ENCODE peak calls at places on chromosomes 5 and 9, in nine cellular contexts. A, M, R, U, V, Z, W, D and Q are unnamed samples.

GRCh38 chr5:39274388-39275085 is 55.2 kb upstream of the FYB1 start:
- DNase-seq in D (no peak), Z (no peak), W (no peak), M (peak), V (peak), R (no peak), A (no peak), U (no peak), Q (no peak)

GRCh38 chr9:4299006-4299795 is 667 bp downstream of the GLIS3 start:
- DNase-seq in Z (peak), V (no peak), M (peak), R (peak), D (no peak), A (peak), U (peak), W (peak), Q (peak)

GRCh38 chr5:168411871-168412270 is 74.4 kb upstream of the RARS1 start:
- DNase-seq in A (no peak), V (no peak), Z (no peak), R (no peak), U (no peak), M (no peak), W (no peak), D (no peak), Q (no peak)

GRCh38 chr5:158384535-158385421 is 525.8 kb upstream of the CLINT1 start:
- DNase-seq in D (no peak), Z (no peak), A (no peak), U (no peak), M (peak), R (no peak), W (no peak), V (no peak), Q (no peak)

GRCh38 chr9:28318515-28318914 is 745.2 kb upstream of the C9orf72 start:
- DNase-seq in R (no peak), V (no peak), U (no peak), A (no peak), D (no peak), M (no peak), W (no peak), Z (no peak), Q (no peak)

GRCh38 chr9:89436963-89437625 is 60.8 kb downstream of the SEMA4D start:
- DNase-seq in A (no peak), V (no peak), U (peak), W (no peak), M (no peak), D (no peak), R (peak), Z (no peak), Q (peak)

GRCh38 chr5:55650391-55650790 is 61.7 kb downstream of the SLC38A9 start:
- DNase-seq in U (no peak), R (no peak), Z (no peak), M (peak), D (no peak), V (peak), A (no peak), W (peak), Q (no peak)

GRCh38 chr5:178778919-178779318 is 48.5 kb upstream of the ZNF354A start:
- DNase-seq in W (no peak), Z (no peak), V (no peak), D (no peak), M (no peak), U (no peak), A (no peak), R (no peak), Q (no peak)

GRCh38 chr5:80146036-80146435 is 109.8 kb downstream of the SERINC5 start:
- DNase-seq in R (no peak), D (no peak), M (no peak), U (no peak), W (no peak), A (no peak), V (no peak), Z (no peak), Q (no peak)

GRCh38 chr5:52693279-52693678 is 94.4 kb upstream of the ITGA1 start:
- DNase-seq in A (peak), D (no peak), V (peak), Z (peak), M (peak), R (no peak), W (peak), U (peak), Q (peak)

GRCh38 chr9:108913391-108913790 is 20.5 kb downstream of the ELP1 start:
- DNase-seq in U (no peak), Z (no peak), V (no peak), M (peak), R (no peak), A (no peak), D (no peak), W (no peak), Q (no peak)

GRCh38 chr5:1184163-1184470 is 17.3 kb upstream of the SLC6A19 start:
- DNase-seq in V (no peak), U (no peak), A (no peak), R (no peak), D (no peak), W (no peak), M (no peak), Z (no peak), Q (no peak)

GRCh38 chr5:7941692-7942091 is 72.7 kb downstream of the MTRR start:
- DNase-seq in D (no peak), U (no peak), A (no peak), M (no peak), V (no peak), Z (no peak), W (no peak), R (no peak), Q (no peak)

GRCh38 chr9:96655198-96655851 is at the start of gene PRXL2C:
- DNase-seq in U (peak), M (peak), R (peak), D (peak), W (peak), V (no peak), Z (peak), A (peak), Q (peak)

GRCh38 chr5:149129181-149129580 is 12.1 kb upstream of the ABLIM3 start:
- DNase-seq in Z (no peak), M (peak), U (no peak), D (no peak), V (no peak), R (no peak), A (no peak), W (no peak), Q (no peak)

GRCh38 chr9:134462304-134462703 is 136.0 kb downstream of the RXRA start:
- DNase-seq in M (no peak), U (no peak), Z (no peak), R (no peak), D (no peak), A (no peak), W (no peak), V (no peak), Q (no peak)

GRCh38 chr5:176570044-176570443 is 20.9 kb downstream of the CDHR2 start:
- DNase-seq in V (no peak), R (no peak), U (no peak), A (no peak), D (no peak), M (peak), W (peak), Z (no peak), Q (no peak)

GRCh38 chr5:111914957-111915356 is 158.0 kb upstream of the NREP start:
- DNase-seq in M (no peak), Z (no peak), U (no peak), D (no peak), A (peak), W (no peak), V (no peak), R (no peak), Q (no peak)

GRCh38 chr9:123834907-123835562 is 94.9 kb downstream of the DENND1A start:
- DNase-seq in U (no peak), A (peak), M (peak), D (no peak), W (no peak), R (no peak), V (no peak), Z (no peak), Q (no peak)

GRCh38 chr5:81763294-81763928 is 12.5 kb upstream of the SSBP2 start:
- DNase-seq in R (no peak), A (no peak), V (no peak), W (no peak), M (no peak), U (no peak), Z (no peak), D (no peak), Q (no peak)

GRCh38 chr5:149940077-149940574 is 4.5 kb downstream of the PDE6A start:
- DNase-seq in A (no peak), W (peak), U (no peak), D (no peak), R (no peak), Z (no peak), M (peak), V (no peak), Q (no peak)

GRCh38 chr5:176596689-176597416 is 13.1 kb downstream of the GPRIN1 start:
- DNase-seq in M (peak), R (no peak), D (no peak), W (no peak), U (peak), Z (peak), V (no peak), A (peak), Q (peak)

GRCh38 chr9:74132986-74133385 is 364.1 kb upstream of the RORB start:
- DNase-seq in A (peak), W (no peak), M (no peak), R (no peak), D (no peak), Z (no peak), V (no peak), U (no peak), Q (no peak)

GRCh38 chr5:40386293-40386692 is 293.4 kb upstream of the PTGER4 start:
- DNase-seq in Z (no peak), U (no peak), R (no peak), W (no peak), V (peak), A (peak), M (peak), D (no peak), Q (no peak)

GRCh38 chr9:134913041-134913712 is 4.5 kb downstream of the FCN1 start:
- DNase-seq in W (no peak), D (no peak), U (no peak), M (no peak), A (no peak), V (no peak), Z (no peak), R (peak), Q (no peak)

GRCh38 chr5:141050622-141051525 is at the start of gene PCDHB1:
- DNase-seq in Z (no peak), A (peak), M (no peak), W (peak), V (no peak), U (no peak), R (no peak), D (no peak), Q (no peak)

GRCh38 chr9:95773061-95773433 is 102.4 kb upstream of the ERCC6L2 start:
- DNase-seq in D (no peak), Z (no peak), U (no peak), V (no peak), R (no peak), W (no peak), A (no peak), M (peak), Q (no peak)

GRCh38 chr5:139637438-139638089 is 10.6 kb upstream of the CXXC5 start:
- DNase-seq in V (peak), A (peak), M (peak), Z (peak), R (peak), D (peak), W (peak), U (peak), Q (peak)

DNA sequence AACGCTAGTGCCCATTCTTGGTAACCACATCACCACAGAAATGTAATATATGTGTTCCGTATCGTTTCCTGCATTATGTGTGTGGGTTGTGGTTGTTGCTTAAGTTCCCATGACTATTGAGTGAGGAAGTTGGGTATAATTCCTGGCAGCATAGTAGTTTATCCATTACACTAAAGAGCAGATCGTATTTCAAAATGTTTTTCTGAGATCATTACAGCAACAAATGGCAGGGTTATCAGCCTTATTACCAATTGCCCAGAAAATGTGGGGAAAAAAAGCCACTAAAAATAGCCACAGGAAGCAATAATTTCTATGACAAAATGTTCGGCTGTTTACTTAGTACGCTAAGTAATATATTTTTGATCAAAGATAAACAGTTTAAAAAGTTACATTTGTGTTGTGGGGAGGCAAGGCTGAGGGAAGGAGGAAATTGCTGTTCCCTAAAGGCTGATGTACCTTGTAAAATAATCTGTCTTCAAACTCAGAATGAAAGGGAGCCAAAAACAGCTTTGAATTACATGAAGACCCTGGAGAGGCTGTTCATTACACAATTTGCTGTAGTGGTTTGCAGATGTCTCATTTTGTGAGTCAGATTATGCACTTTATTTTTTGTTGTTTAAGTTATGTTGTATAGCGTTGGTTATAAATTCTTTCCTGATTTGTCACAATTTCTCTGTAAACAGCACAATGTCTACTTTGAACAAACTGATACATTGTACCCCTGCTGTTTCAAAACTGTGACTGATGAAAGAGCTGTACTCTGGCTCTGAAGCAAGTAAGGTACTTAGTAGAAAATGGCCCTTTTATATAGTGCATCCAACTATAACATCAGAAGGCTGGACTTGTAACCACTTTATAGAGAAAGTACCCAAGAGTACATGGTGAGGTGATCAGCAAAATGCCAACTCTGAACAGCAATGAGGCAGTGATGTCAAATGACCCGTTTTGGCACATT is 1028.5 kb downstream of the NR2F1-AS1 start:
- DNase-seq in W (peak), R (no peak), D (no peak), A (no peak), V (no peak), Z (no peak), M (peak), U (no peak), Q (no peak)
- TF ChIP-seq CTCF in W (no peak), R (no peak), D (no peak), A (no peak), V (no peak), Z (no peak), M (no peak), U (no peak), Q (no peak)

GRCh38 chr5:155024015-155024414 is 10.5 kb downstream of the KIF4B start:
- DNase-seq in U (no peak), R (no peak), W (no peak), V (no peak), Z (no peak), A (peak), D (no peak), M (no peak), Q (no peak)

GRCh38 chr5:155029240-155029639 is 15.7 kb downstream of the KIF4B start:
- DNase-seq in Z (no peak), A (no peak), W (no peak), U (no peak), M (no peak), V (no peak), R (no peak), D (no peak), Q (no peak)

GRCh38 chr5:155023320-155023719 is 9.8 kb downstream of the KIF4B start:
- DNase-seq in A (no peak), Z (no peak), M (no peak), V (no peak), W (no peak), R (no peak), D (no peak), U (no peak), Q (no peak)

GRCh38 chr5:155025890-155026289 is 12.3 kb downstream of the KIF4B start:
- DNase-seq in M (no peak), Z (no peak), W (no peak), U (no peak), R (no peak), A (no peak), D (no peak), V (no peak), Q (no peak)

DNA sequence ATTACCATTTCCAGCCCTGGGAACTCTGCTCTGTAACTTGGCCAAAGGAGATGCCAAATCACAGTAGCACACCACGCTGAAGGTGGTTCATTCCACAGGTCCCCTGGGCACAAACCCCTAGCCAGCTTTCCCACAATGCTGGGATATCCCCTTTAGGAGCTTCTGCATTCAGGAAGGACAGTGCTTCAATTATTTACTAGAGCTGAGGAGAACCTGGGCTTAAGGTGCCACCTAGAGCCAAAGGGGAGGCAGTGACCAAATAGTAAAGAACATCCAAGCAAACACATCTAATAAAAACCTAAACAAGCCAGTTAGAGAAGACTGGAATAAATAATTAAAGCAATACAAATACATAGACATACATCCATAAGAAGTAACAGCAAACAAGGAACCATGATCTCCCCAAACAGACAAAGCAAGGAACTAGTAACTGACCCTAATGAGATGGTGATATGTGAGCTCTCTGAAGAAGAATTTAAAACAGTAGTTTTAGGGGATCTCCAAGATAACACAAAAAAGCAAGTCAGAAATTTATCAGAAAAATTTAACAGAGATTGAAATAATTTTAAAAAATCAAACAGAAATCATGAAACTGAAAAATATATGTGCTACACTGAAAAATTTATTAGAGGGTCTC is 14.6 kb downstream of the KIF4B start:
- DNase-seq in U (no peak), Z (no peak), V (no peak), A (peak), D (no peak), M (peak), R (no peak), W (no peak), Q (no peak)
- TF ChIP-seq CTCF in U (no peak), Z (no peak), V (peak), A (peak), D (no peak), M (peak), R (no peak), W (peak), Q (no peak)

GRCh38 chr9:127611796-127612790 is at the start of gene STXBP1:
- DNase-seq in D (peak), U (peak), M (peak), W (peak), R (peak), A (peak), V (peak), Z (peak), Q (peak)
- TF ChIP-seq CTCF in D (no peak), U (peak), M (peak), W (no peak), R (peak), A (no peak), V (peak), Z (no peak), Q (no peak)

GRCh38 chr9:111399772-111400563 is 69.9 kb upstream of the OR2K2 start:
- DNase-seq in Z (peak), W (peak), U (peak), D (no peak), R (no peak), V (peak), A (peak), M (peak), Q (no peak)
- TF ChIP-seq CTCF in Z (peak), W (peak), U (peak), D (no peak), R (peak), V (peak), A (peak), M (peak), Q (no peak)

GRCh38 chr9:78238061-78239038 is 2.5 kb downstream of the CEP78 start:
- DNase-seq in R (no peak), V (no peak), Z (no peak), W (no peak), M (no peak), D (no peak), A (no peak), U (no peak), Q (no peak)

GRCh38 chr9:78236511-78236950 is 656 bp downstream of the CEP78 start:
- DNase-seq in W (no peak), A (peak), D (no peak), Z (no peak), U (no peak), V (no peak), M (peak), R (no peak), Q (no peak)

GRCh38 chr9:78235771-78236510 is at the start of gene CEP78:
- DNase-seq in U (peak), M (peak), Z (peak), A (peak), W (peak), R (peak), V (peak), D (peak), Q (peak)

GRCh38 chr9:78235296-78235770 is 542 bp upstream of the CEP78 start:
- DNase-seq in A (no peak), R (no peak), M (peak), V (no peak), W (no peak), Z (no peak), D (no peak), U (no peak), Q (no peak)

DNA sequence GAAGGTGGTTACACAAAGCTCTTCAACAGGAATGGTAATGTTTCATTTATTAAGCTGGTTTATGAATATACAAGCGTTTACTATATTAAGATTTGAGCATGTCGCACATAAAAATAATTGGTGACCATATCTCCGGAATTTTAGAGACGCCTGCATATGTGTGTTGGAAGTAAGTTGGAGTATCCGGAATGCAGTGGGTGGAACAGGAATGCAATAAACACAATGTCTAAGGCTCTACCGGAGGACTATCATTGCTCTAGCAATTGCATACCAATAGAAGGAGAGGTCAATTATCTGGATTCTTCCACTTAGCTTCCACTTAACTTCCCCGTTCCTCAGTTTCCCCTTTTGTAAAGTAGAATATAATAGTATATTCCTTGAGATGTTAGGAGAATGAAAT is 1.1 kb upstream of the CEP78 start:
- DNase-seq in V (no peak), D (no peak), W (peak), U (no peak), M (peak), A (no peak), R (no peak), Z (no peak), Q (no peak)
- TF ChIP-seq CTCF in V (no peak), D (no peak), W (no peak), U (no peak), M (no peak), A (no peak), R (no peak), Z (no peak), Q (no peak)